ENCODE peak calls at places on chromosomes 11 and 22, in five cellular contexts. G is tibial nerve, S is suprapubic skin, M is HepG2, N is ovary. K is an unnamed sample.

GRCh38 chr11:123235117-123235686 is 40.2 kb upstream of the CLMP start:
- DNase-seq in N (peak; percentile 64), S (peak; percentile 72), M (peak; percentile 9), G (peak; percentile 56), K (peak; percentile 22)

GRCh38 chr11:57425565-57426438 is 1.1 kb downstream of the SLC43A3 start:
- DNase-seq in M (no peak), G (peak; percentile 59), S (peak; percentile 78), N (peak; percentile 63), K (peak; percentile 30)

GRCh38 chr11:86068138-86068861 is 584 bp downstream of the PICALM start:
- DNase-seq in N (no peak), S (peak; percentile 69), G (peak; percentile 39), M (peak; percentile 6), K (peak; percentile 47)

GRCh38 chr11:12783765-12784164 is 109.5 kb downstream of the TEAD1 start:
- DNase-seq in S (no peak), G (no peak), N (no peak), M (no peak), K (no peak)

GRCh38 chr11:19245351-19245750 is 4.6 kb upstream of the E2F8 start:
- DNase-seq in S (no peak), G (no peak), M (no peak), N (no peak), K (no peak)

GRCh38 chr11:78643676-78644056 is 69.0 kb upstream of the NARS2 start:
- DNase-seq in G (no peak), N (no peak), M (no peak), S (no peak), K (no peak)

GRCh38 chr22:49296561-49296960 is 531.1 kb downstream of the BRD1 start:
- DNase-seq in N (no peak), M (no peak), S (no peak), G (no peak), K (no peak)

GRCh38 chr11:119907122-119907933 is 178.3 kb upstream of the NECTIN1 start:
- DNase-seq in S (no peak), M (no peak), N (no peak), G (no peak), K (no peak)

GRCh38 chr22:30297276-30298004 is 8.1 kb upstream of the CASTOR1 start:
- DNase-seq in G (no peak), N (no peak), M (no peak), S (no peak), K (no peak)

GRCh38 chr11:116515666-116516184 is 257.1 kb downstream of the BUD13 start:
- DNase-seq in N (no peak), M (no peak), S (no peak), G (no peak), K (no peak)

GRCh38 chr11:116162086-116162485 is 610.7 kb downstream of the BUD13 start:
- DNase-seq in S (no peak), N (no peak), M (no peak), G (no peak), K (no peak)

GRCh38 chr11:66815646-66816045 is 27.6 kb upstream of the RCE1 start:
- DNase-seq in S (no peak), G (no peak), M (no peak), N (no peak), K (no peak)

GRCh38 chr11:130407978-130408377 is 20.4 kb downstream of the ADAMTS8 start:
- DNase-seq in S (no peak), N (no peak), G (no peak), M (no peak), K (no peak)

GRCh38 chr22:50342651-50343540 is at the start of gene PPP6R2:
- DNase-seq in S (peak; percentile 82), G (peak; percentile 76), N (peak; percentile 77), M (peak; percentile 40), K (peak; percentile 58)
- TF ChIP-seq CTCF in S (no peak), G (no peak), N (no peak), M (no peak), K (peak; percentile 25)

DNA sequence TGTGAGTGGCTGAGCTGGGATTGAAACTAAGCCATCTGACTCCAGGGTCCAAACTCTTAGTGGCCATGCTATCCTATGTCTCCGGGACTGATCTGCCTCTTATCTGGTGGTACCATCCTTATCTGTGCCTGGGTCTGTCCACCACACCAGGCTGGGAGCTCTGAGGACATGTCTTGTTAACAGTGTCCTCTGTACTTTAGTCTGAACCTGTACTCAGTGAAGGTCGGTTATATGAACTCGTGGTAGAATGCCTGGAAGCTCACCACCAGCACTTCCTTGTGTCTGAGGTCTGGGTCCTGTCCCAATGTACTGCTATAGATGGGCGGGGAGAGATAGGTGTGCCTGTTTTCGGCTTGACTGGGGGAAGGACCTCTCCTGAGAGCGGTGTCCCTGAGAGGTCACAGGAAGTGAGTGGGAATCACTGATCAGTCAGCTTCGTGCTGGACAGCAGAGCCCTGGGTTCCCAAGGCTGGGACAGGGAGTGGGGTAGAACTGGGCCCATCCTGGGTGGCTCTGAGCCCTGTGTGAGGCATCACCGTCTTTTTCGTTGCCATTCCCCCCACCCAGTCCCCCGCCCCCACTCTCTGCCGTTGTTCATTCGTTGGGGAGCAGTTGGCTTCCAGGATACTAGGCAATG is 8.9 kb downstream of the MYO7A start:
- DNase-seq in G (no peak), S (no peak), M (no peak), N (no peak), K (no peak)
- H3K4me1 ChIP-seq in G (peaks cover 29% of the 10 kb centered on the region), S (peaks cover 6% of the 10 kb centered on the region), M (peaks cover 46% of the 10 kb centered on the region), N (peaks cover 8% of the 10 kb centered on the region), K (peaks cover 7% of the 10 kb centered on the region)

GRCh38 chr11:69166186-69167115 is 10.7 kb downstream of the SMIM38 start:
- DNase-seq in S (no peak), N (no peak), M (peak; percentile 50), G (no peak), K (no peak)
- TF ChIP-seq CTCF in S (no peak), N (no peak), M (no peak), G (no peak), K (no peak)

GRCh38 chr22:25130462-25130861 is 69.2 kb upstream of the CRYBB3 start:
- DNase-seq in M (no peak), N (no peak), S (no peak), G (no peak), K (no peak)

GRCh38 chr22:25136953-25137576 is 62.6 kb upstream of the CRYBB3 start:
- DNase-seq in M (no peak), N (no peak), S (no peak), G (no peak), K (no peak)

GRCh38 chr22:25131198-25131887 is 68.3 kb upstream of the CRYBB3 start:
- DNase-seq in M (no peak), G (no peak), N (no peak), S (no peak), K (peak; percentile 73)

GRCh38 chr22:25134451-25134850 is 65.2 kb upstream of the CRYBB3 start:
- DNase-seq in G (no peak), M (no peak), N (no peak), S (no peak), K (no peak)

GRCh38 chr22:25134028-25134427 is 65.6 kb upstream of the CRYBB3 start:
- DNase-seq in M (no peak), G (no peak), N (no peak), S (no peak), K (no peak)
- H3K4me1 ChIP-seq in M (no peaks in the 10 kb centered on the region), G (peaks cover 63% of the 10 kb centered on the region), N (peaks cover 4% of the 10 kb centered on the region), S (peaks cover 81% of the 10 kb centered on the region), K (peaks cover 93% of the 10 kb centered on the region)

GRCh38 chr11:63573881-63574855 is 11.0 kb upstream of the PLAAT2 start:
- DNase-seq in M (peak; percentile 78), G (peak; percentile 46), S (no peak), N (peak; percentile 59), K (peak; percentile 34)
- TF ChIP-seq CTCF in M (peak; percentile 58), G (no peak), S (no peak), N (no peak), K (no peak)

DNA sequence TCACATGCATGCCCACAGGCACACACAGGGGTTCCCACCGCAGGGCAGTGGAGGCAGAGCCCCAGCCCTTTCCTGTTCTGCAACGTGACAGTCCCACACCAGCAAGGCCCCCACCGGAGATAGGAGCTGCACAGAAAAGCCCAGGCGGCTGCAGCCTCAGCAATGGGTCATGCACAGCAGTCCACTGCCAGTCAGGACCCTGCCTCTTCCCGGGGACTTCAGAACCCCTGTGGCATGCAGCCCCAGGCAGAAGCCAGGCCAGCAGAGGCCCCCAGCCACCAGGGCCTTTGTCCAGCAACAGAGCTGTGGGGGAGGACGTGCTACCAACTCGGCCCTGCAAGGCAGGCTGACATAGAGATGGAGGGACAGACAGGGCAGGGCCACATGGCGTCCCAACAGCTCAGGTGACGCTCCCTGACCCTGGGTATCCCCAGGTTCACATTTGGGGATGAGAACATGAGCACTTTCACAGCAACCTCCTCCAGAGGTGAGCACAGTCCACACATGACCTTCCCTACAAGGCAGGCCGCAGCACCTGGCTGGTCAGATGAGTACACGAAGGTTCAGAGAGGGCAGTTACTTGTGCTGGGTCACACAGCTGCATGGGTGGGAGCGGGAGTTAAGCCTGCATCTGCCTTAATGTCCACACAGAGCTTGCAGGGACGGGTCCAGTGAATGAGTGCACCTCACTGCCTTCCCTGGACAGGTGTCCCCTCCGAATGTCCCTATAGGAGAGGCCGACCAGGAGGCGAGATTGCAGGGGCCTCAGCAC is 87.3 kb downstream of the CELSR1 start:
- DNase-seq in S (no peak), G (no peak), N (no peak), M (no peak), K (no peak)
- H3K4me1 ChIP-seq in S (peaks cover 53% of the 10 kb centered on the region), G (peaks cover 11% of the 10 kb centered on the region), N (no peaks in the 10 kb centered on the region), M (peaks cover 63% of the 10 kb centered on the region), K (no peaks in the 10 kb centered on the region)

GRCh38 chr22:23270212-23270733 is 90.0 kb downstream of the BCR start:
- DNase-seq in N (no peak), M (no peak), S (no peak), G (no peak), K (no peak)
- TF ChIP-seq CTCF in N (no peak), M (no peak), S (no peak), G (no peak), K (no peak)

GRCh38 chr11:10221342-10221741 is 72.7 kb downstream of the SBF2 start:
- DNase-seq in G (no peak), S (no peak), N (no peak), M (no peak), K (no peak)
- H3K4me1 ChIP-seq in G (peaks cover 16% of the 10 kb centered on the region), S (no peaks in the 10 kb centered on the region), N (no peaks in the 10 kb centered on the region), M (no peaks in the 10 kb centered on the region), K (peaks cover 16% of the 10 kb centered on the region)

GRCh38 chr11:75563978-75564552 is 2.0 kb downstream of the SERPINH1 start:
- DNase-seq in G (peak; percentile 39), M (peak; percentile 45), S (peak; percentile 83), N (peak; percentile 71), K (no peak)
- TF ChIP-seq CTCF in G (peak; percentile 6), M (peak; percentile 48), S (peak; percentile 28), N (peak; percentile 73), K (peak; percentile 34)

DNA sequence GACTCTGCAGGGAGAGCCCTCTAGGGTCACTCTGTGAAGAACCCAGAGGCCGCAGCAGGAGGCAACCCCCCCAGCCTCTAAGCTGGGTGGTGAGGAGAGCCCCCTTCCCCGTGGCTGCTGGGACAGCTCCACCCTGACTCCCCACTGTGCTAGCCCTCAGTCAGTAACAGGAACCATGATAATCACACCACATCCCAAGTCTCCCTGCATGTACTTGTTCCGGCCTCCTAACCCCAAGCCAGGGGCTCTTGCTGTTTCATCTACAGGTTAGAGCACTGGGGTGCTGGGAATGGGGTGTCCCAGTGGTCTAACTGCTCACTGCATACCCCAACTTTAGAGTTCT is 26.9 kb downstream of the ARVCF start:
- DNase-seq in G (no peak), M (no peak), S (no peak), N (no peak), K (no peak)
- H3K4me1 ChIP-seq in G (peaks cover 94% of the 10 kb centered on the region), M (peaks cover 18% of the 10 kb centered on the region), S (peaks cover 27% of the 10 kb centered on the region), N (no peaks in the 10 kb centered on the region), K (peaks cover 27% of the 10 kb centered on the region)

K was measured in gastrocnemius medialis.